ENCODE peak calls at places on chromosomes 1 and 21, in four cellular contexts. Z is dorsolateral prefrontal cortex, R is MG63, F is GM23248. S is an unnamed sample.
A peak's percentile ranks its signal among the peaks of the same experiment; 100 is the strongest.

GRCh38 chr1:227946624-227947424 is 908 bp downstream of the WNT9A start:
- DNase-seq in Z (peak; percentile 68), R (peak; percentile 91), F (peak; percentile 77), S (peak; percentile 71)

GRCh38 chr1:154474802-154475201 is 27.2 kb upstream of the TDRD10 start:
- DNase-seq in Z (peak; percentile 76), R (peak; percentile 45), F (peak; percentile 76), S (peak; percentile 84)

GRCh38 chr1:30777906-30778155 is 20.3 kb upstream of the LAPTM5 start:
- DNase-seq in Z (no peak), R (no peak), F (no peak), S (no peak)

GRCh38 chr1:69090170-69090569 is 477.6 kb upstream of the LRRC7 start:
- DNase-seq in Z (no peak), R (no peak), F (no peak), S (no peak)

GRCh38 chr1:36248250-36248894 is 24.1 kb downstream of the THRAP3 start:
- DNase-seq in Z (no peak), R (peak; percentile 84), F (peak; percentile 91), S (peak; percentile 89)

GRCh38 chr1:183106746-183107145 is 79.3 kb upstream of the LAMC2 start:
- DNase-seq in Z (no peak), R (no peak), F (peak; percentile 46), S (no peak)

GRCh38 chr21:41979751-41980369 is 26.0 kb upstream of the C2CD2 start:
- DNase-seq in Z (no peak), R (no peak), F (no peak), S (no peak)

GRCh38 chr1:215971793-215972441 is 404.8 kb downstream of the KCTD3 start:
- DNase-seq in Z (no peak), R (no peak), F (no peak), S (no peak)

GRCh38 chr1:153527023-153527724 is 8.6 kb downstream of the S100A6 start:
- DNase-seq in Z (no peak), R (no peak), F (peak; percentile 56), S (peak; percentile 16)

GRCh38 chr1:12580054-12580887 is 37.7 kb downstream of the DHRS3 start:
- DNase-seq in Z (no peak), R (peak; percentile 39), F (peak; percentile 68), S (no peak)

GRCh38 chr1:203551550-203551949 is 57.6 kb downstream of the OPTC start:
- DNase-seq in Z (no peak), R (no peak), F (no peak), S (no peak)

GRCh38 chr1:66217021-66217420 is 316.9 kb upstream of the SGIP1 start:
- DNase-seq in Z (no peak), R (no peak), F (peak; percentile 94), S (peak; percentile 45)

GRCh38 chr1:202034683-202035462 is 24.5 kb downstream of the ELF3 start:
- DNase-seq in Z (no peak), R (peak; percentile 99), F (peak; percentile 98), S (peak; percentile 97)

GRCh38 chr21:31233711-31234110 is 110.3 kb downstream of the TIAM1 start:
- DNase-seq in Z (no peak), R (no peak), F (no peak), S (no peak)

GRCh38 chr1:183619719-183620118 is 15.9 kb downstream of the ARPC5 start:
- DNase-seq in Z (no peak), R (no peak), F (no peak), S (no peak)

GRCh38 chr1:21946836-21947587 is 9.9 kb upstream of the HSPG2 start:
- DNase-seq in Z (no peak), R (no peak), F (no peak), S (no peak)

GRCh38 chr1:112840631-112841624 is 115.1 kb downstream of the SLC16A1 start:
- DNase-seq in Z (no peak), R (no peak), F (peak; percentile 17), S (no peak)

GRCh38 chr1:175317309-175317708 is 124.7 kb upstream of the KIAA0040 start:
- DNase-seq in Z (no peak), R (no peak), F (no peak), S (no peak)

GRCh38 chr1:4120557-4121292 is 220.7 kb upstream of the C1orf174 start:
- DNase-seq in Z (no peak), R (no peak), F (no peak), S (no peak)

GRCh38 chr21:44880762-44881585 is 7.5 kb upstream of the PTTG1IP start:
- DNase-seq in Z (no peak), R (peak; percentile 25), F (peak; percentile 77), S (peak; percentile 73)

GRCh38 chr1:15758537-15758936 is at the start of gene FBLIM1:
- DNase-seq in Z (no peak), R (no peak), F (peak; percentile 49), S (no peak)

GRCh38 chr1:89523597-89524368 is 846 bp upstream of the LRRC8B start:
- DNase-seq in Z (no peak), R (no peak), F (no peak), S (peak; percentile 29)

GRCh38 chr1:221440658-221441057 is 301.2 kb downstream of the DUSP10 start:
- DNase-seq in Z (no peak), R (no peak), F (peak; percentile 56), S (peak; percentile 41)

GRCh38 chr1:113479713-113480676 is 89.7 kb downstream of the MAGI3 start:
- DNase-seq in Z (no peak), R (no peak), F (peak; percentile 1), S (peak; percentile 9)

GRCh38 chr1:212754715-212755114 is 36.9 kb downstream of the NSL1 start:
- DNase-seq in Z (peak; percentile 45), R (no peak), F (no peak), S (no peak)

GRCh38 chr1:8154621-8155052 is 128.5 kb upstream of the ERRFI1 start:
- DNase-seq in Z (no peak), R (no peak), F (no peak), S (peak; percentile 64)

GRCh38 chr1:119535381-119535780 is 28.4 kb downstream of the HSD3B1 start:
- DNase-seq in Z (no peak), R (no peak), F (no peak), S (no peak)

DNA sequence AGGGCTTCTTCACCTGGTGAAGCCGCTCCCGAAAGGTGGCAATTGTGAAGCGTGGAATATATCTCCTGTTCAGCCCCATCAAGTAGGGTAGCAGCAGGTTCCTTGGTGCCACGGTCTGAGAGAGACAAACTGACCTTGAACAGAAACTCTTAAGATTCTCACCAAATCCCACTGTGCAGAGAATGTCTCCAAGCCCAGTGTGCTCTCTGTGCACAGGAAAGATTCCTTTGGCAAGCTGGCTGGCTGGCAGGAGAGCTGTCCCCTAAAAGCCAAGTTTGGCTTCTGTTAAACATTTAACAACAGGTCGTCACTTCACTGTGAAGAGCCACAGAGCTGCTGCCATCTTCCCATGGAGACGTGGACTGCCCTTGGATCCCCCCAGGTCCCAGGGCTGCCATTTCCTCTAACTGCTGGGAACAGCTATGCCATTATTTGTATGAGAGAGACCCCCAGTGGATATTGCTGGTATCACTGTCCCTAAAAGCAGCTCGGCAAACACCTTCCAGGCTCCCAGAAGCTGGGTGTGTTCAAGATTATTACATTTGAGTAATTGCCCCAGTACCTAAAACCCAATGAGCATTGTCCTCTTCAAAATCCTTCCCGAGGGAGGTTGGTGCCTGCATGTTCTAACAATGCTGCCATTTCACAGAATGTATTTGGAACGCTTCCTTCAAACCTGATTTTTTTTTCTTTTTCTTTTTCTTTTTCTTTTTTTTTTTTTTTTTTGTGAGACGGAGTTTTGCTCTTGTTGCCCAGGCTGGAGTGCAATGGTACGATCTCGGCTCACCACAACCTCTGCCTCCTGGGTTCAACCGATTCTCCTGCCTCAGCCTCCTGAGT is 71.8 kb downstream of the CD58 start:
- DNase-seq in Z (peak; percentile 36), R (peak; percentile 44), F (peak; percentile 78), S (peak; percentile 69)
- H3K4me3 ChIP-seq in Z (peak overlapping the region; percentile 20), R (no peak overlapping the region), F (no peak overlapping the region), S (no peak overlapping the region)

DNA sequence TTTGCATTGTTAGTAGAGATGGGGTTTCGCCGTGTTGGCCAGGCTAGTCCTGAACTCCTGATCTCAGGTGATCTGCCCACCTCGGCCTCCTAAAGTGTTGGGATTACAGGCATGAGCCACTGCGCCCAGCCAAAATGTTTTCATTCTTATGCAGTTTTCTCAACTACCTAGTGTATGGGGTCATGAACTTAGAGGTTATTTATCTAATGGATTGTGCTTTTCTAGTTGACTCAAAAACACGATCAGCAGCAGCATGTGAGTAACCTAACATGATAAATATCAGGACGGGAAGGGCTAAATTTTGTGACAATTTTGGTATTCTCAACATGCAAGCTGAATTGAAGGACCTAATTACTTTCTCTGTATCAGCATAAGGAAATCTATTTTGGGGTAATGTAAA is 9.2 kb upstream of the CD84 start:
- DNase-seq in Z (no peak), R (no peak), F (no peak), S (no peak)
- H3K4me3 ChIP-seq in Z (no peak overlapping the region), R (no peak overlapping the region), F (no peak overlapping the region), S (no peak overlapping the region)

GRCh38 chr1:9849691-9850441 is 26.1 kb upstream of the CLSTN1 start:
- DNase-seq in Z (no peak), R (no peak), F (no peak), S (no peak)
- H3K4me3 ChIP-seq in Z (no peak overlapping the region), R (no peak overlapping the region), F (no peak overlapping the region), S (no peak overlapping the region)

GRCh38 chr1:2133879-2134215 is 60.7 kb downstream of the FAAP20 start:
- DNase-seq in Z (no peak), R (no peak), F (no peak), S (no peak)
- H3K4me3 ChIP-seq in Z (peak overlapping the region; percentile 66), R (peak overlapping the region; percentile 44), F (peak overlapping the region; percentile 62), S (peak overlapping the region; percentile 28)

GRCh38 chr1:94863297-94863911 is 43.2 kb downstream of the SLC44A3 start:
- DNase-seq in Z (no peak), R (peak; percentile 9), F (peak; percentile 88), S (peak; percentile 78)

GRCh38 chr1:94863919-94864318 is 43.8 kb downstream of the SLC44A3 start:
- DNase-seq in Z (no peak), R (peak; percentile 61), F (peak; percentile 96), S (peak; percentile 91)

GRCh38 chr1:94866178-94866822 is 46.1 kb downstream of the SLC44A3 start:
- DNase-seq in Z (no peak), R (no peak), F (peak; percentile 32), S (peak; percentile 88)

GRCh38 chr1:94865369-94865768 is 45.2 kb downstream of the SLC44A3 start:
- DNase-seq in Z (no peak), R (no peak), F (peak; percentile 84), S (peak; percentile 77)

GRCh38 chr1:94864821-94865220 is 44.7 kb downstream of the SLC44A3 start:
- DNase-seq in Z (no peak), R (no peak), F (peak; percentile 38), S (peak; percentile 29)
- H3K4me3 ChIP-seq in Z (no peak overlapping the region), R (no peak overlapping the region), F (peak overlapping the region; percentile 69), S (no peak overlapping the region)

DNA sequence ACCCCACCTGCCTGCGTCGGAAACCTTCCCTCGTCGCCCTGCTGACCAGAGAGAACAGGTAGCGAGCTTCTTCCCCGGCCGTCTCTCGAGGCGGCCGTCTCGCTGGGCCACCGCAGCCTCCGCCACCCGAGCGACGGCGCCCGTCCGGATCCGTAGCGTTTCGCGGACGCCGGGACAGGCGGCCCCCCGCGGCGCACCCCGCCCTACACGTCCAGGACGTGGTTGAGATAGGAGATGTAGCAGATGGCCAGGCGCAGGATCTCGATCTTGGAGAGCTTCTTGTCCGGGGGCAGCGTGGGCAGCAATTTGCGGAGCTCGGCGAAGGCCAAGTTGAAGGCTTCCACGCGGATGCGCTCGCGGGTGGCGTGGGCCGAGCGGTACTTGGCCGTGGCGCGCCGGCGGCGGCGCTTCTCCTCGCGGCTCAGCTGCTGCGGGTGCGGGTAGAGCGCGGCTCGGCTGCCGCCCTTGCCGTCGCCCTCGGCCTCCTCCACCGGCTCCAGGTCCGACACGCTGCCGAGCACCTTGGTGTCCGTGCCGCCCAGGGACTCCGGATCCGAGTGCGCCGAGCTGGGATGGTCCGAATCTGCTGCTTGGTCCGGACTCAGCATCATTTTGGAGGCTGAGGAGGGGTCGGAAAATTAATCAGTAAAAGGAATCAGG is 3.0 kb downstream of the NHLH2 start:
- DNase-seq in Z (peak; percentile 15), R (no peak), F (peak; percentile 28), S (no peak)
- H3K4me3 ChIP-seq in Z (peak overlapping the region; percentile 77), R (no peak overlapping the region), F (peak overlapping the region; percentile 51), S (no peak overlapping the region)